ENCODE peak calls at places on chromosomes 12 and 14, in five cellular contexts. H is GM23338, V is GM12878, J is K562, C is HepG2. B is an unnamed sample.

GRCh38 chr14:81728447-81728846 is 194.8 kb upstream of the SEL1L start:
- DNase-seq in V (no peak), J (no peak), H (no peak), C (no peak), B (no peak)

GRCh38 chr12:107152331-107152730 is 59.0 kb upstream of the CRY1 start:
- DNase-seq in V (no peak), J (no peak), C (no peak), H (no peak), B (no peak)

GRCh38 chr12:110578522-110579238 is 4.4 kb downstream of the PPTC7 start:
- DNase-seq in J (no peak), V (no peak), H (no peak), C (no peak), B (no peak)

GRCh38 chr12:50055831-50056628 is 1.4 kb upstream of the ASIC1 start:
- DNase-seq in C (peak; percentile 30), H (peak; percentile 84), V (no peak), J (peak; percentile 72), B (peak; percentile 85)

GRCh38 chr14:82445810-82446575 is 912.3 kb upstream of the SEL1L start:
- DNase-seq in V (no peak), J (no peak), H (no peak), C (no peak), B (no peak)

GRCh38 chr14:47500369-47500768 is 175.0 kb downstream of the MDGA2 start:
- DNase-seq in H (no peak), V (no peak), J (no peak), C (no peak), B (no peak)

GRCh38 chr14:35678403-35679028 is 130.6 kb downstream of the RALGAPA1 start:
- DNase-seq in J (no peak), H (no peak), V (no peak), C (no peak), B (no peak)

GRCh38 chr12:116336542-116337065 is 59.1 kb upstream of the MED13L start:
- DNase-seq in V (peak; percentile 67), C (no peak), J (peak; percentile 67), H (no peak), B (peak; percentile 70)

GRCh38 chr14:46048127-46048526 is 603.5 kb downstream of the RPL10L start:
- DNase-seq in J (no peak), H (peak; percentile 88), V (peak; percentile 3), C (peak; percentile 4), B (no peak)

GRCh38 chr14:58243790-58244555 is 670 bp upstream of the PSMA3 start:
- DNase-seq in V (no peak), C (peak; percentile 54), H (no peak), J (no peak), B (peak; percentile 38)

GRCh38 chr12:124698211-124698997 is 131.0 kb upstream of the NCOR2 start:
- DNase-seq in H (no peak), C (no peak), J (no peak), V (no peak), B (no peak)

GRCh38 chr14:20412876-20413784 is at the start of gene TEP1:
- DNase-seq in V (no peak), C (peak; percentile 62), H (peak; percentile 93), J (peak; percentile 60), B (peak; percentile 88)

GRCh38 chr14:104292084-104292970 is 153.9 kb downstream of the KIF26A start:
- DNase-seq in C (no peak), J (no peak), H (no peak), V (no peak), B (no peak)

GRCh38 chr14:68008491-68008890 is 188.9 kb downstream of the RAD51B start:
- DNase-seq in H (no peak), V (no peak), J (no peak), C (no peak), B (no peak)

GRCh38 chr12:50057000-50057841 is at the start of gene ASIC1:
- DNase-seq in J (peak; percentile 81), V (no peak), H (peak; percentile 79), C (no peak), B (peak; percentile 83)

GRCh38 chr12:29207120-29207519 is 58.0 kb downstream of the FAR2 start:
- DNase-seq in C (no peak), H (peak; percentile 37), V (no peak), J (no peak), B (no peak)

GRCh38 chr14:83004456-83005006 is 1470.9 kb upstream of the SEL1L start:
- DNase-seq in J (no peak), H (no peak), V (no peak), C (no peak), B (no peak)

GRCh38 chr14:95533822-95534221 is 1.0 kb upstream of the GLRX5 start:
- DNase-seq in J (no peak), C (no peak), H (peak; percentile 23), V (no peak), B (no peak)

GRCh38 chr14:104494483-104494882 is 85.1 kb upstream of the C14orf180 start:
- DNase-seq in H (no peak), C (no peak), V (no peak), J (no peak), B (no peak)

GRCh38 chr12:124191024-124191359 is 103.9 kb upstream of the RFLNA start:
- DNase-seq in C (no peak), V (no peak), H (peak; percentile 54), J (peak; percentile 84), B (no peak)

GRCh38 chr14:30990766-30991165 is 34.7 kb upstream of the AP4S1 start:
- DNase-seq in J (no peak), V (no peak), C (no peak), H (no peak), B (no peak)

GRCh38 chr12:14900521-14901227 is 15.0 kb upstream of the MGP start:
- DNase-seq in H (no peak), V (no peak), J (no peak), C (no peak), B (no peak)

GRCh38 chr14:68307769-68308168 is 485.1 kb downstream of the ZFP36L1 start:
- DNase-seq in J (no peak), V (no peak), H (no peak), C (no peak), B (no peak)

GRCh38 chr14:53461823-53462222 is 308.7 kb upstream of the DDHD1 start:
- DNase-seq in V (no peak), C (no peak), J (no peak), H (no peak), B (no peak)

GRCh38 chr14:46381674-46382073 is 269.9 kb downstream of the RPL10L start:
- DNase-seq in V (no peak), J (no peak), H (peak; percentile 69), C (no peak), B (no peak)

GRCh38 chr12:95996034-95996658 is at the start of gene HAL:
- DNase-seq in V (no peak), J (no peak), C (peak; percentile 86), H (no peak), B (no peak)

GRCh38 chr12:113040722-113041168 is 15.8 kb upstream of the DTX1 start:
- DNase-seq in V (no peak), H (no peak), J (no peak), C (peak; percentile 32), B (peak; percentile 39)

GRCh38 chr12:67630373-67631088 is 18.0 kb upstream of the DYRK2 start:
- DNase-seq in H (peak; percentile 73), J (no peak), V (peak; percentile 53), C (peak; percentile 10), B (no peak)
- TF ChIP-seq REST in H (no peak), J (no peak), V (no peak), C (no peak), B (no peak)

DNA sequence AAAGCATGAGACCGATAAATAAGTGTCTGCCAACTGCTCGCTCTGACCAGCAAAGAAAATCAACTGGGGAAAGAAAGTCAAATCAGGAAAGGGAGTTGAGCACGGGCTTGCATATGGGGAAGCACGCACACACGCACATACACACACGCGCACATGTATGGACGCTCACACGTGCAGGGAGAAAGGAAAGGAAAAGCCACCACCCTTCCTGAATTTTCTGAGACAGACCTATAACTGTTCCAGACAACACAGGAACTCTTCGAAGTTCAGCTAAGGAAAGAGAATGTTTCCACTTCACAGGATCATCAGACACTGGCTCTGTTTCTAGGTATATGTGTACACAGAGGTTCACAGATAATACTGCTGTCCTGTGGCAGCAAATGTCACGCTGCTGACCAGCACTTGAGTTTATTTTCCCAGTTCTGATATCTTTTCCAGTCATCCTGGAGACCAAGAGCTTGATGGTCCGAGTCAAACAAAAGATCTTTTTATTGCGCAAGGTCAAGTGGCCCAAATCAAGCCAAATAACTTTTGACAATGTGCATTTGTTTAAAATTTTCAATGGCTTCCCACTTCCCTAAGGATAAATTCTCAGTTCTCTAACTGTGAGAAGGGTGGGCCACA is 82.1 kb upstream of the TMCC3 start:
- DNase-seq in C (no peak), J (no peak), V (no peak), H (no peak), B (no peak)
- TF ChIP-seq JUNB in C (no peak), J (no peak), V (no peak), H (no peak), B (no peak)

DNA sequence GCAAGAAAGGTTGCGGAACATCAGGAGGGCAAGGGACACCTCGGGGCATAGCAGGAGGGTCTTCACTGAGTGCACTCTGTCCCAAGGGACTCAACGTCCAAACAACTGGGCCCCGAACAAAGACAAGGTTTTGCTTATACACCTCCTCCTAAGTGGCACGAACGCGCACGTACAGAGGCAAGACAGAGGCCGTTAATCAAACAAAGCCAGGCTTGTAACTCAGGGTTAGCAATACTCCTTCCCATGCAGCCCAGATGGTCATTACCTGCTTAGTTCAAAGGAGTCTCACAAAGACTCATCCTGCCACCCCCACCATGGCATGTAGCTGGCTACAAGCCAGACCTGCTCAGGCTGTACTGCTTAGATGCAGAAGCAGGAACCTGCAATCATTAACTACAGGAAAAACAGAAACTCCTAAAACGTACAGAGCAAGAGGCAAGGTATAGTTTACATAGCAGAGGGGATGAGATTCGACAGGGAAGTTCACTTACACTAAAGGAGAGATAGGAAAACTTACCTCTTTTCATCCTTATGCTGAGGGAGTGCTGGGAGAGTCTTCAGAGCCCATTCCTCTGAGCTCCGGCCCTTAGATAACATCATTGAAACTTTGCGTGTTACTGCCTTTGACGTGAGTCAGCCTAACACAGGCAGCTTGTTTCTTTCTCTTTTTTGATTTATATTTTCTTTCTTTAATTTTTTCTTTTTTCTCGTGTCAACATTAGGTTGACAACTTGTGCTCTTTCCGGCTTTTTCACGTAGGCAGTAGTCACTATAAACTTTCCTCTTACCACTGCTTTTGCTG is 1319.1 kb downstream of the TMEM121 start:
- DNase-seq in H (no peak), J (no peak), V (peak; percentile 73), C (peak; percentile 97), B (peak; percentile 62)
- TF ChIP-seq REST in H (no peak), J (no peak), V (no peak), C (no peak), B (no peak)

DNA sequence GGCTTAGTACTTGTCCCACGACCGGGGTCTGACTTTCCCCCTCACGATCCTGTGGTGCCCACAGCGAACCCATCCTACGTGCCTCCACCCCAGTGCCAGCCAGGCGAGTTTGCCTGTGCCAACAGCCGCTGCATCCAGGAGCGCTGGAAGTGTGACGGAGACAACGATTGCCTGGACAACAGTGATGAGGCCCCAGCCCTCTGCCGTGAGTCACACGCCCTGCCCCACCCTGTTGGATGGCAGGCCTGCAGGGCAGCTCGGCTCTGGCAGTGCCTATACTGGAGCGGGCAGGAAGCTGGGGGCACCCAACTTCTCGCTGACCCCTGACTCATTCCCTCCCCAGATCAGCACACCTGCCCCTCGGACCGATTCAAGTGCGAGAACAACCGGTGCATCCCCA is 18.3 kb upstream of the LRP1-AS start:
- DNase-seq in V (no peak), C (no peak), J (no peak), H (no peak), B (peak; percentile 85)
- TF ChIP-seq JUNB in V (no peak), C (no peak), J (no peak), H (no peak), B (no peak)